ENCODE peak calls at places on chromosomes 11 and 22, in four cellular contexts. M is PC-3, U is transverse colon, X is aorta. N is an unnamed sample. For H3K27me3 and H3K4me1, the result is how much of the 10 kb centered on the place peaks cover.

GRCh38 chr11:102115557-102115956 is 5.3 kb downstream of the YAP1 start:
- DNase-seq in M (peak), U (peak), X (no peak), N (peak)

GRCh38 chr11:46930089-46930488 is 6.5 kb upstream of the CSTPP1 start:
- DNase-seq in M (peak), U (peak), X (no peak), N (peak)

GRCh38 chr11:36672815-36673450 is 74.9 kb upstream of the RAG2 start:
- DNase-seq in M (peak), U (no peak), X (no peak), N (peak)

GRCh38 chr11:36057372-36058045 is 113.6 kb downstream of the LDLRAD3 start:
- DNase-seq in M (no peak), U (peak), X (no peak), N (no peak)

GRCh38 chr22:25680049-25680448 is 61.9 kb upstream of the MYO18B start:
- DNase-seq in M (no peak), U (no peak), X (no peak), N (no peak)

GRCh38 chr11:102957953-102958352 is 2.4 kb upstream of the MMP13 start:
- DNase-seq in M (peak), U (no peak), X (no peak), N (no peak)

GRCh38 chr22:50628543-50629134 is 687 bp upstream of the ARSA start:
- DNase-seq in M (no peak), U (no peak), X (peak), N (peak)

GRCh38 chr11:20308601-20309000 is 54.9 kb upstream of the HTATIP2 start:
- DNase-seq in M (no peak), U (no peak), X (no peak), N (no peak)

GRCh38 chr11:67275606-67276409 is 9.5 kb downstream of the GRK2 start:
- DNase-seq in M (no peak), U (no peak), X (peak), N (no peak)

GRCh38 chr11:72483412-72484186 is 49.3 kb upstream of the CLPB start:
- DNase-seq in M (peak), U (no peak), X (no peak), N (peak)

GRCh38 chr22:39556970-39557811 is 13.4 kb upstream of the CACNA1I start:
- DNase-seq in M (no peak), U (no peak), X (no peak), N (no peak)

GRCh38 chr11:48012051-48012391 is 31.7 kb downstream of the PTPRJ start:
- DNase-seq in M (no peak), U (no peak), X (no peak), N (peak)

GRCh38 chr11:78370406-78371172 is 47.0 kb downstream of the GAB2 start:
- DNase-seq in M (no peak), U (no peak), X (no peak), N (no peak)

GRCh38 chr22:23282089-23282501 is 101.8 kb downstream of the BCR start:
- DNase-seq in M (peak), U (peak), X (peak), N (peak)

GRCh38 chr11:72812604-72812967 is 1.6 kb upstream of the ATG16L2 start:
- DNase-seq in M (peak), U (no peak), X (peak), N (peak)

GRCh38 chr22:45225732-45226560 is 14.7 kb downstream of the KIAA0930 start:
- DNase-seq in M (no peak), U (peak), X (peak), N (no peak)

GRCh38 chr11:33910261-33910959 is 18.5 kb upstream of the LMO2 start:
- DNase-seq in M (no peak), U (no peak), X (no peak), N (no peak)

GRCh38 chr11:5275369-5276110 is 5.8 kb upstream of the HBE1 start:
- DNase-seq in M (no peak), U (no peak), X (no peak), N (no peak)

GRCh38 chr22:35205956-35206355 is 51.3 kb upstream of the HMGXB4 start:
- DNase-seq in M (no peak), U (no peak), X (no peak), N (no peak)

GRCh38 chr11:1563697-1564534 is 8.2 kb downstream of the DUSP8 start:
- DNase-seq in M (no peak), U (no peak), X (no peak), N (no peak)

GRCh38 chr11:61782841-61783240 is 9.6 kb downstream of the TMEM258 start:
- DNase-seq in M (no peak), U (no peak), X (no peak), N (no peak)

GRCh38 chr11:64545605-64546004 is 45.4 kb upstream of the SLC22A12 start:
- DNase-seq in M (peak), U (no peak), X (peak), N (no peak)

GRCh38 chr22:24969588-24970301 is 17.2 kb downstream of the KIAA1671 start:
- DNase-seq in M (peak), U (peak), X (no peak), N (peak)

GRCh38 chr11:130634186-130634585 is 185.7 kb downstream of the ADAMTS15 start:
- DNase-seq in M (no peak), U (no peak), X (no peak), N (no peak)

GRCh38 chr11:74988541-74989268 is at the start of gene NEU3:
- DNase-seq in M (peak), U (peak), X (peak), N (peak)

GRCh38 chr11:47508595-47509555 is 44.1 kb downstream of the CELF1 start:
- DNase-seq in M (no peak), U (peak), X (no peak), N (peak)

GRCh38 chr22:40058265-40058664 is 63.5 kb downstream of the FAM83F start:
- DNase-seq in M (no peak), U (no peak), X (no peak), N (no peak)

GRCh38 chr22:24179478-24180210 is 1.6 kb upstream of the SUSD2 start:
- DNase-seq in M (no peak), U (no peak), X (no peak), N (no peak)

GRCh38 chr22:48869161-48869560 is 958.5 kb downstream of the BRD1 start:
- DNase-seq in M (no peak), U (no peak), X (peak), N (no peak)

GRCh38 chr11:16359369-16359768 is 3.0 kb upstream of the SOX6 start:
- DNase-seq in M (no peak), U (no peak), X (no peak), N (peak)

GRCh38 chr11:58685973-58686720 is 45.6 kb downstream of the GLYAT start:
- DNase-seq in M (no peak), U (no peak), X (no peak), N (peak)

GRCh38 chr22:20771918-20772625 is 1.8 kb upstream of the SERPIND1 start:
- DNase-seq in M (no peak), U (no peak), X (no peak), N (no peak)

GRCh38 chr11:21110378-21110777 is 441.0 kb downstream of the NELL1 start:
- DNase-seq in M (no peak), U (no peak), X (no peak), N (no peak)

GRCh38 chr22:37290737-37291136 is 8.4 kb downstream of the CYTH4 start:
- DNase-seq in M (peak), U (no peak), X (no peak), N (no peak)

GRCh38 chr11:7278314-7278917 is 26.7 kb downstream of the SYT9 start:
- DNase-seq in M (peak), U (no peak), X (no peak), N (peak)

GRCh38 chr11:5380740-5381342 is 2.8 kb upstream of the OR51M1 start:
- DNase-seq in M (peak), U (peak), X (peak), N (peak)

GRCh38 chr11:32137263-32137662 is 46.4 kb downstream of the RCN1 start:
- DNase-seq in M (peak), U (no peak), X (no peak), N (no peak)

GRCh38 chr11:116984589-116984988 is 113.6 kb downstream of the SIK3 start:
- DNase-seq in M (peak), U (no peak), X (no peak), N (no peak)

GRCh38 chr11:116981216-116981887 is 116.9 kb downstream of the SIK3 start:
- DNase-seq in M (no peak), U (no peak), X (no peak), N (no peak)

GRCh38 chr11:116980136-116980793 is 118.0 kb downstream of the SIK3 start:
- DNase-seq in M (no peak), U (no peak), X (no peak), N (no peak)

GRCh38 chr11:116986521-116987105 is 111.6 kb downstream of the SIK3 start:
- DNase-seq in M (peak), U (no peak), X (no peak), N (peak)

DNA sequence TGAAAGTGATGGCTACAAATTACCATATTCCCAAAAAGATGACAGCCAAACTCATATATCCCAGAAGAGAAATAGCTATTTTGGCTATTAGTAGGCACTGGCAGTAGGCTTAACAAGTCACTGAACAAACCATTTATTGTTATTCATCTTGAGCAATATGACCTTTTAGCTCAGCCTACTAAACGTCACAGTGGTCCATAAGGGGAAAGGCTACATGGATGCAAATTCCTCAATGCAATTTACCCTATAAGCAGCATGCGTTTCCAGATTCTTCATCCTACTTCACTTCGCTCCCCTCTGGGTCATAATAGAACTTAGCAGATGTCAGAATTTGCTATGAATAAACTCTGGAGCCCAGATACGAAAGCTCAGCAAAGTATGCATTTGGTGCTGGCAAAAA is 114.0 kb downstream of the SIK3 start:
- DNase-seq in M (peak), U (no peak), X (no peak), N (no peak)
- H3K27ac ChIP-seq in M (peak), U (peak), X (peak), N (peak)

GRCh38 chr11:70398834-70399680 is 728 bp downstream of the CTTN start:
- DNase-seq in M (no peak), U (peak), X (no peak), N (no peak)
- H3K27me3 ChIP-seq in M (under half), U (under half), X (under half), N (under half)

DNA sequence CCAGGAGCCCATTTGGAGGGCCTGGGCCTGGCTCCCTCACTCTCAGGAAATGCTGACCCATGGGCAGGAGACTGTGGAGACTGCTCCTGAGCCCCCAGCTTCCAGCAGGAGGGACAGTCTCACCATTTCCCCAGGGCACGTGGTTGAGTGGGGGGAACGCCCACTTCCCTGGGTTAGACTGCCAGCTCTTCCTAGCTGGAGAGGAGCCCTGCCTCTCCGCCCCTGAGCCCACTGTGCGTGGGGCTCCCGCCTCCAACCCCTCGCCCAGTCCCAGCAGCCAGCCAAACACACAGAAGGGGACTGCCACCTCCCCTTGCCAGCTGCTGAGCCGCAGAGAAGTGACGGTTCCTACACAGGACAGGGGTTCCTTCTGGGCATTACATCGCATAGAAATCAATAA is 37.1 kb downstream of the CDKN1C start:
- DNase-seq in M (no peak), U (no peak), X (no peak), N (no peak)
- H3K4me1 ChIP-seq in M (under half), U (under half), X (under half), N (under half)

DNA sequence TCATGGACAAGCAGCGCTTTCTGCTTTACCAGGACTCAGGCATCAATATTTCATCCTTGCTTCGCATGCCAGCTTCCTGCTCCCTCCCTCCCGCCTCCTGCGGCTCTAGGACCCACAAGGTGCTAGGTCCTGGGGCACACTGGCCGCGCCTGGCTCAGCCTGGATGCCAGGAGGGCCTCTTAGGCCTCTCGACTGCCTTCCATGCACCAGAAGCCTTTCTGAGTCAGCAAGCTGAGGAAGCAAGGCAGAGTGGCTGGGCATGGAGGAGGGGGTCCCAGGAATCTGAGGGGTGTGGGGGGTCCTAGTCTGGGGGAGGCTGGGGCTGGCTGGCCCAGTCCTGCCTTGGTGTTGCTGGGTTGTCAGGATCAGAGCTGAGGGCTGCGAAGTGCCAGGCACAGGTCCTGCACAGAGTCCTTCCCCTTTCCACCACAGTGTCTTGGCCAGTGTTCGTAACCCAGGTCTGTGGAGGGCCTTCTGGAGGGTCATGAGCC is 61.0 kb upstream of the THY1 start:
- DNase-seq in M (no peak), U (no peak), X (no peak), N (no peak)
- H3K27ac ChIP-seq in M (no peak), U (no peak), X (no peak), N (no peak)

DNA sequence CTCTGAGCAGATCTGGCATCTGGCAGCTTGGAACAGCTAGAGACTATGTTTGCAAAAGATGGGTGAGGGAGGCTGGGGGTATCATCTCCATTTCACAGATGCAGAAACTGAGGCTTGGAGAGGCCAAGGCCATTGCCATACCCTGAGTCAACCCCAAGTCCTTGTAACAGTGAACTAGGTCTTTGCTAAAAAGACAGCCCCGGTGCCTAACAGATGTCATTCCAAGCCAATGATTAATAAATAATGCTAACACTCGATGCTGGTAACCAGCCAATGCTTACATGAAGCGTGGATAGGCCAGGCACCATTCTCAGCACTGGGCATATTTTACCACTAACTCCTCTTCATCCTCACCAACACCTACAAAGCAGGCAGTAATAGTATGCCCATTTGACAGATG is 164.0 kb downstream of the MN1 start:
- DNase-seq in M (peak), U (no peak), X (peak), N (no peak)
- H3K27me3 ChIP-seq in M (under half), U (under half), X (under half), N (under half)

GRCh38 chr11:27387362-27387761 is 24.3 kb upstream of the CCDC34 start:
- DNase-seq in M (no peak), U (no peak), X (no peak), N (no peak)

GRCh38 chr11:27386176-27386575 is 23.2 kb upstream of the CCDC34 start:
- DNase-seq in M (no peak), U (no peak), X (no peak), N (no peak)

GRCh38 chr11:27388869-27389268 is 25.9 kb upstream of the CCDC34 start:
- DNase-seq in M (no peak), U (no peak), X (no peak), N (peak)

GRCh38 chr11:27390318-27390958 is 27.4 kb upstream of the CCDC34 start:
- DNase-seq in M (no peak), U (no peak), X (no peak), N (no peak)

DNA sequence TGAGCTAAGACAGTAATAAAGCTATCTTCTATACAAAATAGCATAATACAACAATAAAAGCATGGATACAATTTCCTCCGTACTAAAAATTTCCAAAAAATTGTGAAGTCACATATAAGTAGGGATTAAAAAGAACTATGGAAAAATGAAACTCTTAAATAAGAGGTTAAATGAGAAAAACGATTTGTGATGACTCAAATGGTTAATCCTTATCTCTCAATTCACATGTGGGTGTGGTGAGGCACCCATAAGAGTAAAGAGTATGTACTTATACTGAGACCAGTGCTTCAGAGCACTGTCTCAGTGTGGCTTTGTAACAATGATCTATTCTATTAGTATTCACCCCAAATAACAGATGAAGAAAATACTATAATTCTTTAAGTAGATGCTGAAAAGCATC is 25.0 kb upstream of the CCDC34 start:
- DNase-seq in M (no peak), U (no peak), X (no peak), N (no peak)
- H3K4me1 ChIP-seq in M (under half), U (half or more), X (under half), N (under half)

GRCh38 chr11:45503311-45503710 is 162.1 kb downstream of the CHST1 start:
- DNase-seq in M (no peak), U (no peak), X (no peak), N (no peak)
- H3K27ac ChIP-seq in M (no peak), U (no peak), X (no peak), N (no peak)

GRCh38 chr22:32844251-32844650 is 42.7 kb downstream of the TIMP3 start:
- DNase-seq in M (no peak), U (no peak), X (no peak), N (no peak)
- H3K27me3 ChIP-seq in M (under half), U (under half), X (under half), N (under half)

GRCh38 chr11:117187007-117187406 is 8.5 kb downstream of the SIDT2 start:
- DNase-seq in M (no peak), U (no peak), X (peak), N (no peak)

GRCh38 chr11:117183724-117184349 is 5.3 kb downstream of the SIDT2 start:
- DNase-seq in M (peak), U (no peak), X (peak), N (peak)

GRCh38 chr11:117187428-117187798 is 8.9 kb downstream of the SIDT2 start:
- DNase-seq in M (no peak), U (no peak), X (peak), N (no peak)

GRCh38 chr11:117186431-117186761 is 7.9 kb downstream of the SIDT2 start:
- DNase-seq in M (no peak), U (no peak), X (peak), N (no peak)

GRCh38 chr11:117185739-117186430 is 7.3 kb downstream of the SIDT2 start:
- DNase-seq in M (no peak), U (no peak), X (no peak), N (no peak)
- H3K4me1 ChIP-seq in M (under half), U (under half), X (under half), N (under half)

DNA sequence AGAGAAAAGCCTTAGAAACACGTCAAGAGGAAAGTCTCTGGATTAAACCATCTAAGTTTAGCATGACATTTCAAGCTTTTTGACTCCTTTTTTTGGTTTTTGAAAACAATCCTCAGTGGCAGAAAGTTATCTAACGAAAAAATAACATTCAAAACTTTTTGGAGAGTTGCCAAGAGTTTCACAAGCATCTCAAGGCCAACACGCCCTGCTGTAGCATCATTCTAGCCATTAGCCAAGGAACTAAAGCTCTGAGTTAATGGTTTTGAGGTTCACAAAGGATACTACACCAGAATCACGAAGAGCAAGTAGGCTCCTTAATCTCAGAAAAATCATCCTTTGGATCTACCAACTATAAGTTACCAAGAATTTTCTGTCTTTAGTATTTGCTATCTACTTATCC is 94.8 kb downstream of the PICALM start:
- DNase-seq in M (no peak), U (no peak), X (no peak), N (peak)
- H3K27ac ChIP-seq in M (no peak), U (no peak), X (no peak), N (no peak)